ENCODE peak calls at places on chromosomes 3 and 15, in ten cellular contexts. C is astrocyte, N is heart left ventricle, M is activated B cell treated with CpG ODN at 0.5 μM for 24 hours, E is nephron progenitor cell, P is fibroblast of pulmonary artery, F is choroid plexus epithelial cell, K is H9, V is natural killer cell, T is A673. D is an unnamed sample.

GRCh38 chr3:98699132-98699531 is 64.0 kb upstream of the ST3GAL6 start:
- DNase-seq in C (no peak), N (no peak), M (no peak), E (no peak), P (no peak), F (no peak), K (no peak), V (no peak), T (no peak), D (no peak)

GRCh38 chr3:128617557-128618397 is 32.8 kb downstream of the RPN1 start:
- DNase-seq in C (peak), N (peak), M (peak), E (peak), P (peak), F (peak), K (peak), V (peak), T (peak), D (peak)

GRCh38 chr3:187773963-187774789 is 28.9 kb upstream of the BCL6 start:
- DNase-seq in C (no peak), N (peak), M (no peak), E (no peak), P (no peak), F (no peak), K (no peak), V (no peak), T (peak), D (peak)

GRCh38 chr3:59265566-59265965 is 215.7 kb upstream of the CFAP20DC start:
- DNase-seq in C (no peak), N (no peak), M (no peak), E (no peak), P (no peak), F (peak), K (no peak), V (no peak), T (no peak), D (no peak)

GRCh38 chr3:179688847-179689246 is 36.0 kb downstream of the USP13 start:
- DNase-seq in C (peak), N (no peak), M (no peak), E (no peak), P (no peak), F (peak), K (no peak), V (no peak), T (no peak), D (no peak)

GRCh38 chr3:176514297-176514696 is 683.0 kb downstream of the TBL1XR1 start:
- DNase-seq in C (peak), N (no peak), M (no peak), E (peak), P (peak), F (peak), K (peak), V (no peak), T (peak), D (no peak)

GRCh38 chr15:51727141-51727897 is 10.1 kb downstream of the LYSMD2 start:
- DNase-seq in C (peak), N (no peak), M (no peak), E (no peak), P (no peak), F (peak), K (no peak), V (no peak), T (no peak), D (no peak)

GRCh38 chr15:80183886-80184285 is 31.1 kb downstream of the FAH start:
- DNase-seq in C (no peak), N (no peak), M (no peak), E (no peak), P (peak), F (peak), K (no peak), V (no peak), T (no peak), D (no peak)

GRCh38 chr15:25060996-25061620 is 106.3 kb downstream of the SNRPN start:
- DNase-seq in C (no peak), N (peak), M (peak), E (no peak), P (no peak), F (no peak), K (peak), V (no peak), T (no peak), D (peak)

GRCh38 chr3:46544771-46545503 is 21.2 kb downstream of the LRRC2 start:
- DNase-seq in C (no peak), N (no peak), M (no peak), E (no peak), P (no peak), F (no peak), K (peak), V (no peak), T (no peak), D (no peak)

GRCh38 chr15:49815937-49816336 is 195.1 kb downstream of the DTWD1 start:
- DNase-seq in C (peak), N (no peak), M (no peak), E (no peak), P (peak), F (peak), K (no peak), V (no peak), T (no peak), D (no peak)

GRCh38 chr3:127458698-127459097 is 131.8 kb downstream of the TPRA1 start:
- DNase-seq in C (no peak), N (no peak), M (no peak), E (peak), P (peak), F (peak), K (peak), V (no peak), T (peak), D (no peak)

GRCh38 chr15:86654501-86654900 is 574.8 kb downstream of the AGBL1 start:
- DNase-seq in C (no peak), N (no peak), M (no peak), E (no peak), P (no peak), F (no peak), K (no peak), V (no peak), T (no peak), D (no peak)

GRCh38 chr15:86649277-86649676 is 569.6 kb downstream of the AGBL1 start:
- DNase-seq in C (no peak), N (no peak), M (no peak), E (no peak), P (no peak), F (no peak), K (no peak), V (no peak), T (no peak), D (no peak)

GRCh38 chr15:86650084-86650483 is 570.4 kb downstream of the AGBL1 start:
- DNase-seq in C (no peak), N (no peak), M (no peak), E (no peak), P (no peak), F (no peak), K (no peak), V (no peak), T (peak), D (no peak)

GRCh38 chr15:86647810-86648440 is 568.3 kb downstream of the AGBL1 start:
- DNase-seq in C (no peak), N (no peak), M (no peak), E (no peak), P (no peak), F (no peak), K (no peak), V (no peak), T (no peak), D (no peak)

DNA sequence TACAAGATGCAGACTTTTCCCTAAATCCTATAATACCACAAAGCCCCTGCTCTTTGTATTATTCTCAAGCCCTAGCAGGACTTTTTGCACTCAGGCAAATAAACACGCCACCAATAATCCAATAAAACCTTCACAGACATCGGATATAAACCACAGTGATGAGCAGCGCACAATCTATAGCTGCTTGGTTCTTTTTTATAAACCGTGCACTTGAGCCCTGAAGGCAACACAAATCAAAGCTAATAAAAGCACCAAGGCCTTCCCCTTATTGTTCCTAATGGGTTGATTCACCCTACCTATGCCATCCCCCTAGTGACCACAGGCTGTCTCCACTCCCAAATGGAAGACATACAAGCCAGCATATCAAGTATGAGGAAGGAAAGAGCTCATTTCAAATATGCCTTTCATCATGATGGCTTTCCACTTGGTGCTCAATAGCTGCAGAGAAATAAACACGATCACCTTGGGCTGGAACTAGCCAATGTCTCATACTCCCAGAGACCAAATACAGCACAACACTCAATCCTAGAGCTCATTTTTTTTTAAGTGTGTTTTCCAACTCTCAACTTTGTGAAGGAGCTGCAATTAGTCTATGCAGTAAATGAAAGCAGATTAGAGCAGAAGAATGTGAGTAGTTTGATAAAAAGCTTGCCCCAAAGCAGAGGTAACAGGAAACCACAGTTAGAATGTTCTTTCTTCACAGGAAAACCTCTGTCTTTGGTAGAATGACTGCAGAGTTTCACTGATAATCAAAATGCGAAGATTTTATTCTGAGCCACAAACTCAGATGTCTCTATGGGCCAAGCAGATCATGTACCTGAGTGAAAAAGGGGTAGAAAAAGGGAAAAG is 573.9 kb downstream of the AGBL1 start:
- DNase-seq in C (no peak), N (no peak), M (no peak), E (no peak), P (no peak), F (no peak), K (no peak), V (no peak), T (no peak), D (no peak)
- TF ChIP-seq CTCF in C (no peak), N (no peak), M (no peak), E (no peak), P (no peak), F (no peak), K (no peak), V (no peak), T (no peak), D (no peak)

GRCh38 chr3:49630784-49631183 is 43.4 kb upstream of the APEH start:
- DNase-seq in C (no peak), N (no peak), M (no peak), E (no peak), P (no peak), F (no peak), K (no peak), V (no peak), T (no peak), D (no peak)
- TF ChIP-seq CTCF in C (no peak), N (no peak), M (no peak), E (no peak), P (no peak), F (no peak), K (no peak), V (no peak), T (no peak), D (no peak)

GRCh38 chr15:69653846-69654245 is 201.2 kb downstream of the RPLP1 start:
- DNase-seq in C (no peak), N (no peak), M (no peak), E (no peak), P (no peak), F (no peak), K (peak), V (no peak), T (no peak), D (no peak)

GRCh38 chr15:69648215-69648614 is 195.6 kb downstream of the RPLP1 start:
- DNase-seq in C (no peak), N (no peak), M (no peak), E (peak), P (no peak), F (peak), K (peak), V (no peak), T (peak), D (no peak)

GRCh38 chr15:69648775-69649735 is 196.4 kb downstream of the RPLP1 start:
- DNase-seq in C (no peak), N (no peak), M (no peak), E (no peak), P (no peak), F (no peak), K (peak), V (no peak), T (no peak), D (no peak)

GRCh38 chr15:69656271-69657030 is 203.8 kb downstream of the RPLP1 start:
- DNase-seq in C (no peak), N (no peak), M (no peak), E (no peak), P (no peak), F (no peak), K (no peak), V (no peak), T (no peak), D (no peak)

DNA sequence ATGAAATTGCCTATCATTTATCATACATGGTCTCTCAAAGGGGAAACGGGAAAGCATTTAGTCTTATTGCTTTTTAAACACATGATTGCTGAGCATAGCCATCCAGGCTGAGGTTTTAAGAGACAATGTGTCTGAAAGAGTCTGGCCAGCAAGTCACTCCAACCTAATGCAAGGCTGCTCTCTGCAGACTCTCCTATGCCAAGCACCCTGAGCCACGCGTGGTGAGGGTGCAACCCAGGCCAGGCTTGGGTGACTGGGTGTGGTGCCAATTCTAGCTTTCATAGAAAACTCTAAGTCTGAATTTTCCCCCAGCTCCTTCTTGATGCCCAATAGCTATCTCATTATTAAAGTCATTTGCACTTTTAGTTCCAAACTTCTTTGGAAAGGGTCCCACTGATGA is 200.3 kb downstream of the RPLP1 start:
- DNase-seq in C (no peak), N (no peak), M (no peak), E (no peak), P (no peak), F (no peak), K (peak), V (no peak), T (peak), D (no peak)
- TF ChIP-seq CTCF in C (no peak), N (peak), M (no peak), E (no peak), P (no peak), F (no peak), K (no peak), V (no peak), T (peak), D (no peak)

DNA sequence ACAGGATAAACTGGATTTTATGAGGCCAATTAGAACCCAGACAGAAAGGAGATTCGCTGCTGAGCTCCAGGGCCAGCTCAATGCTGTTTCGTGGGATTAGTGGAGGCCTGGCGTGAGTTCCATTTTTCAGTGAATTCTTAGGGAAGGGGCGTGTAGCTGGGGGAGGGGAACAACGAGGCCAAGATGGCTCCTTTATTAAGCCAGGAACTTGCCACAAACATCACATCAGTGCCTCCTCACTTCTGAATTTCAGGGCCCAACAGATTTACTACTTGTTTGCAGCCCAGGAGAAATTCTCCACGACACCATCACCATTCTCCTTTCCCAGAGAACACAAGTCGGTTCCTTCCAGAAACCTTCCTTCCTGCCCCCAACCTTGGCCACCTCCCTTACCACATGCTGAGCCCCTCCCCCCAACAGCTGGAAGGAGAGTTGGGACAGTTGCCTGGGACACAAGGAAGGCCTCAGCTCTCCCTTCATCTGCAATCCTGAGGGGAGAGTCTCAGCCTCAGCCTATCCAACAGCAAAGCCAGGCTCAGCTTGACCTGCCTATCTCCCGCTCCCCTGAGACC is 5.8 kb downstream of the IGDCC4 start:
- DNase-seq in C (peak), N (peak), M (no peak), E (peak), P (no peak), F (peak), K (peak), V (no peak), T (peak), D (no peak)
- TF ChIP-seq CTCF in C (no peak), N (no peak), M (no peak), E (no peak), P (no peak), F (no peak), K (no peak), V (no peak), T (no peak), D (no peak)